ENCODE peak calls at places on chromosomes 11 and 22, in six cellular contexts. F, X, I, B, W and J are unnamed samples.

GRCh38 chr22:45516923-45517675 is 14.4 kb downstream of the FBLN1 start:
- DNase-seq in I (no peak), W (no peak), X (no peak), B (no peak), F (no peak), J (no peak)

GRCh38 chr11:118998822-118999221 is 884 bp downstream of the CENATAC start:
- DNase-seq in W (no peak), X (no peak), I (peak; percentile 81), B (no peak), F (peak; percentile 67), J (no peak)

GRCh38 chr11:71964641-71965040 is 34.1 kb upstream of the IL18BP start:
- DNase-seq in W (no peak), F (no peak), B (no peak), X (no peak), I (no peak), J (no peak)

GRCh38 chr11:37988031-37988430 is 1390.0 kb upstream of the RAG2 start:
- DNase-seq in X (no peak), F (no peak), B (no peak), W (no peak), I (no peak), J (no peak)

GRCh38 chr22:24068717-24069116 is 57.6 kb downstream of the CABIN1 start:
- DNase-seq in I (no peak), X (no peak), F (no peak), W (no peak), B (no peak), J (no peak)

GRCh38 chr11:119505861-119506260 is 82.9 kb upstream of the THY1 start:
- DNase-seq in X (no peak), F (no peak), I (no peak), W (no peak), B (no peak), J (no peak)

GRCh38 chr11:73001615-73002014 is 140.5 kb downstream of the FCHSD2 start:
- DNase-seq in W (no peak), F (no peak), B (no peak), I (no peak), X (no peak), J (no peak)

GRCh38 chr11:75583710-75584658 is 21.9 kb downstream of the SERPINH1 start:
- DNase-seq in W (no peak), B (no peak), I (no peak), X (peak; percentile 59), F (peak; percentile 46), J (peak; percentile 44)

GRCh38 chr11:78898376-78898775 is 323.7 kb upstream of the NARS2 start:
- DNase-seq in B (no peak), I (no peak), X (no peak), W (no peak), F (no peak), J (no peak)

GRCh38 chr11:88206746-88207145 is 31.5 kb upstream of the RAB38 start:
- DNase-seq in I (no peak), B (no peak), F (no peak), X (no peak), W (no peak), J (no peak)

GRCh38 chr11:99198215-99198614 is 177.5 kb downstream of the CNTN5 start:
- DNase-seq in I (no peak), B (no peak), F (no peak), X (no peak), W (no peak), J (no peak)

GRCh38 chr22:42041784-42042183 is 28.8 kb downstream of the NAGA start:
- DNase-seq in X (no peak), B (no peak), I (no peak), W (no peak), F (no peak), J (no peak)

GRCh38 chr11:8098361-8098760 is 17.4 kb downstream of the TUB start:
- DNase-seq in W (no peak), B (no peak), X (no peak), I (no peak), F (no peak), J (no peak)

GRCh38 chr11:61104963-61105362 is 2.7 kb downstream of the CD5 start:
- DNase-seq in X (no peak), B (no peak), I (no peak), F (no peak), W (no peak), J (no peak)

GRCh38 chr11:1160231-1161101 is 2.7 kb downstream of the MUC5AC start:
- DNase-seq in W (no peak), X (peak; percentile 20), B (no peak), F (no peak), I (no peak), J (no peak)

GRCh38 chr11:40271361-40271760 is 1188.1 kb downstream of the LRRC4C start:
- DNase-seq in W (no peak), I (no peak), B (no peak), X (no peak), F (no peak), J (no peak)

GRCh38 chr11:119782021-119782420 is 53.0 kb upstream of the NECTIN1 start:
- DNase-seq in W (no peak), B (no peak), I (no peak), X (no peak), F (no peak), J (no peak)

GRCh38 chr11:67033661-67034166 is 10.8 kb downstream of the SYT12 start:
- DNase-seq in F (no peak), W (no peak), B (no peak), I (no peak), X (no peak), J (no peak)

GRCh38 chr22:29375436-29376076 is 12.8 kb downstream of the AP1B1 start:
- DNase-seq in W (no peak), B (no peak), I (no peak), X (no peak), F (no peak), J (no peak)

GRCh38 chr22:35219012-35219411 is 38.3 kb upstream of the HMGXB4 start:
- DNase-seq in F (peak; percentile 56), I (no peak), X (no peak), W (no peak), B (no peak), J (no peak)

GRCh38 chr22:42856179-42856864 is 751 bp downstream of the ARFGAP3 start:
- DNase-seq in B (no peak), W (no peak), I (peak; percentile 25), X (peak; percentile 37), F (peak; percentile 51), J (peak; percentile 60)

GRCh38 chr11:74072286-74072685 is 63.4 kb upstream of the UCP3 start:
- DNase-seq in B (peak; percentile 2), W (no peak), I (no peak), F (no peak), X (no peak), J (no peak)

GRCh38 chr22:46770726-46771125 is 8.3 kb downstream of the TBC1D22A start:
- DNase-seq in B (no peak), X (no peak), I (no peak), F (no peak), W (no peak), J (no peak)

GRCh38 chr22:46064966-46065666 is 85.2 kb upstream of the PPARA start:
- DNase-seq in F (no peak), W (no peak), I (no peak), B (no peak), X (no peak), J (no peak)

GRCh38 chr22:45263790-45264269 is 20.9 kb upstream of the UPK3A start:
- DNase-seq in I (peak; percentile 75), F (peak; percentile 71), B (no peak), X (peak; percentile 65), W (no peak), J (peak; percentile 68)

GRCh38 chr11:117833401-117833891 is 8.9 kb upstream of the FXYD2 start:
- DNase-seq in X (no peak), F (no peak), I (no peak), B (no peak), W (no peak), J (no peak)
- TF ChIP-seq POLR2AphosphoS5 in X (no peak), F (no peak), I (no peak), B (no peak), W (no peak), J (no peak)

DNA sequence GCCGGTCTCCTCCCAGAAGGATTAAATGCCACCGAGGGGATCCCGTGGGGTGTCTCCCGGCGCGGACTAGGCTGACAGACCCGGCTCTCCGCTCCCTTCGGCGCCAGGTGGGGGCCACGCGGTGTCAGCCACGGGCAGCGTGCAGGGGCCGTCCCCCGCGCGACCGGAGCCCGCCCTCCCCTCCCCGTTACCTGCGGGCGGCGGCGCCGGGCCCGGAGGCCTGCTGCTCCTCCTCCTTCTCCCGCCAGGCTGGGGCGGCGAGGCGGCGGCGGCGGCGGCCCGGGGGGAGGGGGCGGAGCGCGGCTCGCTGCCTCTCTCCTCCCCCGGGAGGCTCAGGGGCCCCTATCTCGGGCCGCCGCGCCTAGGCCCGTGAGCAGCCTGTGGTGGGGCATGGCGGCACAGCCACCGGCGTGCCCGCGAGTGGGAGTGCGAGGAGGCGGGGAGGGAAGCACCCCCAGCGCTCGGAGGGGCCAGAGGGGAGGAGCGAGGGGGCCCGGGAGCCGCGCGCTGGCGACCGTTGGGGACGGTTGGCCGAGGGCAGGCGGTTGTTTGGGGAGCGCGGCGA is 451 bp downstream of the ZBTB44 start:
- DNase-seq in X (peak; percentile 60), B (no peak), W (no peak), F (peak; percentile 79), I (peak; percentile 20), J (peak; percentile 58)
- TF ChIP-seq POLR2A in X (no peak), B (peak; percentile 74), W (peak; percentile 25), F (peak; percentile 74), I (no peak), J (no peak)

DNA sequence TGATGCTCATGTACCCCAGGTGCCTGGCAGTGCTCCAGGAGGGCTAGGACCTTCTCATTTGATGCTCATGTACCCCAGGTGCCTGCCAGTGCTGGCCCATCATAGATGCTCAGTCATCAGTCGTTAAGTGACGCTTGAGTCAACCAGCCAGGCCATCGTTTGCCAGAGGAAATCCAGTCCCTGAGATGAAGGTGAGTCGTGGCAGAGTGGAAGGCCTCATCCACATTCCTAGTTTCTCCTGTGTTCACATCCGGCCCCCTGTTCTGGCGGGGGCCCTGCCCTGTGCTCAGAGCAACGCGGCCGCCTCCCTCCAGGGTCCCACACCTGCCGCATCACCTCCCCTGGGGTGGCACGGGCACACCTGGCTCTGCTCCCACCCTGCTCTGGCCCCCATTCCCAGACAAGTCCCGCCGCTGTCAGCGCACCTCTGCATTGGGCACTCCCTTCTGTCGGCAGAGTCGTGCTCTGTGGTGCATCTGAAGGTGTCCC is 279.9 kb downstream of the BRD1 start:
- DNase-seq in I (no peak), W (no peak), F (no peak), B (no peak), X (no peak), J (no peak)
- TF ChIP-seq TAF1 in I (no peak), W (no peak), F (no peak), B (no peak), X (no peak), J (no peak)

DNA sequence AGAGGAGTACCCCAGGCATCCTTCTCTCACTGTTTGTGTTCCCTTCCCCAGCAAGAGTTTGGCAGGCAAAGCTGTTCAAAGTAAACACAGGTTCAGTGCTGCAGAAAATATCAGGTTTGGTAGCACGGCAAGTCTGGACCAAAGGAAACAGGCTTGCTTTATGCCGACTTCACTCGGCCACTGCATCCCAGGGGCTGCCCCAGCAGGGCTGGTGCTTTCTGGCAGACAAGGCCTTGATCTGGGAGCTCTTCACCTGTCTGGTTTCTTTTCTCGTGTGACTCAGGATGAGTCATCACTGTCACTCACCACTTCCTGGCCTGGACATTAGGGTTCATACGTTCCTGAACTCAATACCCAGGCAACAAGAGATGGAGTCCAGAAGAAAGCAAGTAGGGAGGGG is 52.6 kb upstream of the NAV2 start:
- DNase-seq in X (peak; percentile 40), W (no peak), B (peak; percentile 61), F (peak; percentile 61), I (peak; percentile 52), J (peak; percentile 43)
- TF ChIP-seq POLR2AphosphoS5 in X (no peak), W (no peak), B (no peak), F (no peak), I (no peak), J (no peak)